ENCODE peak calls at places on chromosomes 2 and 18, in seven cellular contexts. J is A549, R is AG10803, X is fibroblast of pulmonary artery, N is pancreas, B is upper lobe of right lung, T is GM20000. O is an unnamed sample.

GRCh38 chr2:69074926-69075325 is 61.9 kb downstream of the ANTXR1 start:
- DNase-seq in J (no peak), R (no peak), X (no peak), N (no peak), B (no peak), T (no peak), O (no peak)

GRCh38 chr2:197614532-197614931 is 60.9 kb downstream of the RFTN2 start:
- DNase-seq in J (no peak), R (no peak), X (no peak), N (no peak), B (no peak), T (no peak), O (no peak)

GRCh38 chr2:38620282-38620977 is 17.7 kb upstream of the HNRNPLL start:
- DNase-seq in J (no peak), R (peak), X (peak), N (no peak), B (no peak), T (no peak), O (no peak)

GRCh38 chr2:20449501-20450200 is 2.8 kb downstream of the RHOB start:
- DNase-seq in J (peak), R (no peak), X (peak), N (no peak), B (no peak), T (no peak), O (no peak)

GRCh38 chr2:160140001-160140400 is 60.1 kb downstream of the ITGB6 start:
- DNase-seq in J (no peak), R (no peak), X (peak), N (no peak), B (no peak), T (no peak), O (no peak)

GRCh38 chr18:77058186-77058847 is 74.3 kb downstream of the MBP start:
- DNase-seq in J (no peak), R (no peak), X (no peak), N (no peak), B (no peak), T (no peak), O (no peak)

GRCh38 chr2:9102861-9103662 is 99.6 kb upstream of the MBOAT2 start:
- DNase-seq in J (no peak), R (no peak), X (no peak), N (no peak), B (no peak), T (no peak), O (no peak)

GRCh38 chr18:61887838-61888237 is 5.0 kb downstream of the RNF152 start:
- DNase-seq in J (no peak), R (no peak), X (no peak), N (no peak), B (no peak), T (no peak), O (no peak)

GRCh38 chr2:179422037-179422643 is 157.5 kb upstream of the SESTD1 start:
- DNase-seq in J (peak), R (peak), X (peak), N (peak), B (peak), T (peak), O (peak)

GRCh38 chr2:190841707-190842505 is 38.7 kb upstream of the GLS start:
- DNase-seq in J (peak), R (peak), X (no peak), N (no peak), B (no peak), T (no peak), O (no peak)

GRCh38 chr2:55616509-55617159 is 788 bp downstream of the PPP4R3B start:
- DNase-seq in J (peak), R (peak), X (peak), N (peak), B (no peak), T (peak), O (peak)

GRCh38 chr2:167253025-167253424 is 364.7 kb downstream of the XIRP2 start:
- DNase-seq in J (no peak), R (no peak), X (no peak), N (no peak), B (no peak), T (no peak), O (no peak)

GRCh38 chr18:52426041-52426440 is 86.0 kb downstream of the DCC start:
- DNase-seq in J (no peak), R (no peak), X (no peak), N (no peak), B (no peak), T (no peak), O (no peak)

GRCh38 chr2:41527525-41528323 is 520.1 kb upstream of the PKDCC start:
- DNase-seq in J (no peak), R (no peak), X (no peak), N (no peak), B (no peak), T (no peak), O (no peak)

GRCh38 chr2:216538538-216538937 is 39.9 kb downstream of the RPL37A start:
- DNase-seq in J (no peak), R (no peak), X (no peak), N (no peak), B (no peak), T (no peak), O (no peak)

GRCh38 chr18:54950221-54950620 is 9.0 kb downstream of the CCDC68 start:
- DNase-seq in J (no peak), R (no peak), X (no peak), N (no peak), B (no peak), T (no peak), O (no peak)
- TF ChIP-seq CTCF in J (peak), R (no peak), X (no peak), N (no peak), B (peak), T (no peak), O (no peak)

GRCh38 chr18:47993409-47993808 is 63.0 kb upstream of the SMAD2 start:
- DNase-seq in J (no peak), R (no peak), X (no peak), N (no peak), B (no peak), T (no peak), O (no peak)

GRCh38 chr18:47996091-47996541 is 65.7 kb upstream of the SMAD2 start:
- DNase-seq in J (no peak), R (no peak), X (no peak), N (no peak), B (no peak), T (no peak), O (no peak)

GRCh38 chr18:48000701-48001100 is 70.2 kb upstream of the SMAD2 start:
- DNase-seq in J (no peak), R (no peak), X (no peak), N (no peak), B (no peak), T (no peak), O (no peak)

GRCh38 chr18:47999801-48000248 is 69.4 kb upstream of the SMAD2 start:
- DNase-seq in J (no peak), R (no peak), X (no peak), N (no peak), B (no peak), T (no peak), O (no peak)

DNA sequence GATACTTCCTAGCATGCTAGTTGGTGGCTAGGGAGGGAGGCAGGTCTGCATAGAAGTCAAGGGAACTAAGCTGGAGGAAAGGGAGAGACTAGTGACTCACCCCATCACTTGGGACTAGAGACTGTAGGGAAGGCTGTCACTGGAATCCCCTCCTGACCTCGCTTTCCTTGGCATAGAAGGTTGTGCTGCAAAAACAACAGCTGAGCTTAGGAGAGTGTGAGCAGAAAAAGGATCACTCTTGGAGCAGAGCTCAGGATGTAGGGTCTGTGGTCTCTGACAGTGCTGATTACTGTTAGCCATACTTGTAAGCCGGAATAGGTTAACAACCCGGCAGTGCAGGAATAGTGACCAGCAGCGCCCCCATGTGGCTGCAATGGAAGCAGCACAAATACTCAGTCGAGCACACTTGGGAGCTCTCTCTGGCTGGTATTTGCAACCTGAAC is 66.9 kb upstream of the SMAD2 start:
- DNase-seq in J (no peak), R (no peak), X (peak), N (no peak), B (no peak), T (no peak), O (no peak)
- TF ChIP-seq CTCF in J (peak), R (peak), X (peak), N (no peak), B (peak), T (peak), O (peak)

DNA sequence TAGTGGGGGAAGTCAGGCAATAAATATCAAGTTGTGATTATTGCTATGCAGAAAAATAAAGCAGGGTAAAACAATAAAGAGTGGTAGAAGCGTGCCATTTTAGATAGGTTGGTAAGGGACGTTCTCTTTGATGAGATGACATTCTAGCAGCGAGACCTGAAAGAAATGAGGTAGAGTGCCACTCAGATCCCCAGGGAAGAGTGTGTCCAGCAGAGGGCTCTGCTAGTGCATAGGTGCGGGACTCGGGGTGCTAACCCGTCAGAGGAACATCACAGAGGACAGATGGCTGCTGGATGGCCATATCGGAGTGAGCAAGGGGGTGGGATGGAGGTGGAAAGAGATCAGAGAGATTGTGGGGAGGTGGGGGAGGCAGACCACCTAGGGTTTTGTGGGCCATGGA is 16.3 kb upstream of the GTF2A1L start:
- DNase-seq in J (no peak), R (no peak), X (peak), N (no peak), B (no peak), T (no peak), O (peak)
- TF ChIP-seq CTCF in J (peak), R (peak), X (peak), N (no peak), B (peak), T (peak), O (no peak)

DNA sequence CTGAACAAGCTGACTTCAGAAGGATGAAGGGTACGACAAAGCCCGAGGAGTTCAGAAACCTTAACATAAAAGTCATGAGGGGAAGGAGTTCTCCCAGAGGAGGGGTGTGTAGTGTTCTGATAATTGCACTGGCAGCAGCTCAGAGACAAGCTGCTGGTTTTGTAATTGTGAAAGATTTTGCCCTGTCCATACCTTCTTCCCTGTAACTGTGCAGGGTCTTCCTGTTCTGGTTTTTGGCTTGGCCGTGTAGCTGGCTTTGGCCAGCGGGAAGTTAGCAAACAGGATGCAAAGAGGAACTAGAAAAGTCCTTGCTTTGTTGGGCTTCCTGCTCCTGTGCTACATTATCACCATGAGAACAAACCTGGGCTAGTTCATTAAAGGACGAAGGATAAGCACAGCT is 160.7 kb downstream of the LPIN1 start:
- DNase-seq in J (no peak), R (no peak), X (no peak), N (no peak), B (no peak), T (no peak), O (peak)
- TF ChIP-seq CTCF in J (no peak), R (no peak), X (no peak), N (no peak), B (no peak), T (no peak), O (no peak)

GRCh38 chr2:45941758-45942738 is 290.6 kb downstream of the PRKCE start:
- DNase-seq in J (no peak), R (peak), X (no peak), N (no peak), B (no peak), T (no peak), O (no peak)

GRCh38 chr2:45946023-45946422 is 294.5 kb downstream of the PRKCE start:
- DNase-seq in J (no peak), R (peak), X (peak), N (no peak), B (no peak), T (no peak), O (no peak)

GRCh38 chr2:45945182-45945779 is 293.8 kb downstream of the PRKCE start:
- DNase-seq in J (no peak), R (no peak), X (no peak), N (no peak), B (no peak), T (no peak), O (no peak)

GRCh38 chr2:45944075-45944474 is 292.6 kb downstream of the PRKCE start:
- DNase-seq in J (no peak), R (peak), X (peak), N (no peak), B (no peak), T (no peak), O (no peak)

DNA sequence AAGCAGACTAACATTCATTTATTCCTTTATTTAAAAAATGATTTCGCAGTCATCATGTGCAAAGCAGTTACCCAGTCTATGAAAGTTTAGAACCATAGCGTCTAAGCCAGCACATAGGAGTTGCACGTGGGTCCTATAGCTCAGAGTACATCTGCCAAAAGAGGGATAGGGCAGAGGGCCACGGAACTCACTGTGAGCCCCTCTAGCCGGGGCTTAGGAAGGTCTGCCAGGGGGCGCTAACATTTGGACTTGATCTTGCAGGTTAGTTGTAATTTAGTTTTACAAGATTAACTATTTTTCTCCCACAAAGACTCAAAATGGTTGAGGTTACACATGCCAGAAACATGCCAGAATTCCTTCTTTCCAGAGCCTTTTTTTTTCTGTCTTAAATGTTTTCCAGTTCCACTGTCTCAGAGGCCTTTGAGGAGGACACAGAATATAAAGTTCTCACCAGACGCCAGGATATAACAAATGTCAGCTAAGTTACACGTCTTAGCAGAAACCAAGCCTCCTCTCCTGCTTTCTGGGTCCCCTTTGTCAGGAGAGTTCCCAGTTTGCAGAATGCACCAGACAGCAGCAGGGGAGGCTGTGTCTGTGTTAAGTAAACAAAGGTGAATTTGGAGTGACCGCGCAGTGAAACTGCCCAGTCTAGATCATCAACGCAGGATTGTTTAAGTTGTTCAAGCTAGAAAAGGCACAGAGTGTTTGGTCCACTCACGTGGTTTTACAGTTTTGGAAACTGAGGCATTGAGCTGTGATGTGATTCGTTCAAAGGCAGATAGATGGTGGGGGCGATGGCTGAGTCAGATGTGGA is 292.0 kb downstream of the PRKCE start:
- DNase-seq in J (no peak), R (peak), X (no peak), N (no peak), B (no peak), T (no peak), O (no peak)
- TF ChIP-seq CTCF in J (peak), R (peak), X (no peak), N (no peak), B (no peak), T (no peak), O (no peak)

GRCh38 chr2:181621779-181622490 is 35.0 kb downstream of the CERKL start:
- DNase-seq in J (no peak), R (no peak), X (no peak), N (no peak), B (no peak), T (no peak), O (no peak)

GRCh38 chr2:181619511-181619910 is 37.4 kb downstream of the CERKL start:
- DNase-seq in J (no peak), R (no peak), X (no peak), N (no peak), B (no peak), T (no peak), O (no peak)

GRCh38 chr2:181626671-181627070 is 30.2 kb downstream of the CERKL start:
- DNase-seq in J (no peak), R (no peak), X (no peak), N (no peak), B (no peak), T (no peak), O (no peak)

GRCh38 chr2:181627545-181627944 is 29.4 kb downstream of the CERKL start:
- DNase-seq in J (no peak), R (peak), X (peak), N (no peak), B (no peak), T (no peak), O (no peak)

GRCh38 chr2:181623159-181623558 is 33.7 kb downstream of the CERKL start:
- DNase-seq in J (no peak), R (no peak), X (no peak), N (no peak), B (no peak), T (no peak), O (no peak)
- TF ChIP-seq CTCF in J (no peak), R (no peak), X (no peak), N (no peak), B (no peak), T (no peak), O (no peak)

DNA sequence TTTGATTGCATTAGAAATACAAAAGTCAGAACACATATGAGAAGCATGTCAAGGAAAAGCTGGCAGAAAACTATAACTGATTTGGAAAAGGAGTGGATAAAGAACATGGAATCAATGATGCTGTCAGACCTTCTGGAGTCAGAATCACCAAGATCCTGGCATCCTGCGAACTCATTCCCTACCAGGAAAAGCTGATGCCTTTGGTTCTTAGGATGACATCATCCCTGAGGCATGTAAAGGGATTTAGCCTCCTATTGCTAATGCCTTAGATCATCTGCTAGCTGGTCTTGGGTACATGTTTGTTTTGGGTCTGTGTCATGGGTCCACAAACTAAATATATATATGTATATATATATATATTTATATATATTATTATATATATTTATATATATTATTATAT is 680.7 kb downstream of the EPHA4 start:
- DNase-seq in J (peak), R (peak), X (peak), N (no peak), B (no peak), T (no peak), O (no peak)
- TF ChIP-seq CTCF in J (no peak), R (no peak), X (no peak), N (no peak), B (no peak), T (no peak), O (no peak)

GRCh38 chr2:108786354-108787208 is at the start of gene CCDC138:
- DNase-seq in J (peak), R (peak), X (peak), N (peak), B (peak), T (peak), O (peak)
- TF ChIP-seq CTCF in J (no peak), R (no peak), X (no peak), N (no peak), B (no peak), T (no peak), O (no peak)

GRCh38 chr2:111656436-111656835 is 227.6 kb downstream of the ANAPC1 start:
- DNase-seq in J (no peak), R (no peak), X (no peak), N (no peak), B (no peak), T (no peak), O (no peak)
- TF ChIP-seq CTCF in J (no peak), R (no peak), X (no peak), N (no peak), B (no peak), T (no peak), O (no peak)

O was measured in endothelial cell.